ENCODE peak calls at places on chromosomes 12 and 14, in four cellular contexts. B, V, E and W are unnamed samples.

GRCh38 chr12:27123642-27124041 is 41.3 kb upstream of the C12orf71 start:
- DNase-seq in E (peak), B (no peak), V (no peak), W (no peak)

GRCh38 chr14:99264691-99265090 is 7.3 kb downstream of the BCL11B start:
- DNase-seq in B (no peak), E (no peak), V (no peak), W (no peak)

GRCh38 chr12:1916396-1917171 is 1.9 kb downstream of the CACNA2D4 start:
- DNase-seq in E (peak), V (peak), B (peak), W (peak)

GRCh38 chr12:46402451-46402850 is 29.9 kb upstream of the SLC38A2 start:
- DNase-seq in B (no peak), E (no peak), V (no peak), W (peak)

GRCh38 chr14:68518910-68519686 is 273.8 kb downstream of the ZFP36L1 start:
- DNase-seq in E (no peak), B (peak), V (no peak), W (no peak)

GRCh38 chr12:126617312-126617711 is 1552.1 kb downstream of the AACS start:
- DNase-seq in E (peak), B (no peak), V (no peak), W (peak)

GRCh38 chr12:104653730-104654328 is 197.1 kb downstream of the CHST11 start:
- DNase-seq in V (no peak), B (no peak), E (peak), W (no peak)

GRCh38 chr12:113425960-113426453 is 3.8 kb downstream of the SDSL start:
- DNase-seq in B (no peak), V (no peak), E (no peak), W (no peak)

GRCh38 chr14:67426983-67427601 is 15.1 kb upstream of the PLEK2 start:
- DNase-seq in B (peak), V (peak), E (peak), W (peak)

GRCh38 chr14:75452900-75453816 is 25.3 kb downstream of the JDP2 start:
- DNase-seq in E (no peak), B (peak), V (no peak), W (peak)

GRCh38 chr14:95255487-95255886 is 64.2 kb downstream of the CLMN start:
- DNase-seq in E (peak), B (peak), V (peak), W (no peak)

GRCh38 chr14:49461529-49462401 is 124.4 kb downstream of the RPS29 start:
- DNase-seq in V (peak), E (peak), B (peak), W (peak)

GRCh38 chr12:46452061-46452615 is 79.6 kb upstream of the SLC38A2 start:
- DNase-seq in V (no peak), B (no peak), E (no peak), W (no peak)

GRCh38 chr12:58537278-58537677 is 383.0 kb downstream of the LRIG3 start:
- DNase-seq in E (no peak), B (no peak), V (no peak), W (no peak)

GRCh38 chr12:56645201-56645716 is 525 bp downstream of the ATP5F1B start:
- DNase-seq in V (no peak), E (peak), B (no peak), W (peak)